ENCODE peak calls at places on chromosomes 2 and 18, in five cellular contexts. L is GM23338, V is choroid plexus epithelial cell, N is NCI-H1048, B is NCI-H524. F is an unnamed sample.

GRCh38 chr2:240324312-240325005 is 111.0 kb upstream of the GPC1 start:
- DNase-seq in L (no peak), V (no peak), N (no peak), B (no peak), F (peak)

GRCh38 chr2:10576456-10576855 is 113.3 kb downstream of the NOL10 start:
- DNase-seq in L (no peak), V (no peak), N (no peak), B (no peak), F (no peak)

GRCh38 chr2:11157296-11157695 is 2.0 kb downstream of the SLC66A3 start:
- DNase-seq in L (no peak), V (no peak), N (no peak), B (no peak), F (no peak)

GRCh38 chr2:98913916-98914712 is 21.9 kb downstream of the CRACDL start:
- DNase-seq in L (no peak), V (no peak), N (no peak), B (no peak), F (no peak)

GRCh38 chr2:229137623-229138022 is 133.5 kb downstream of the PID1 start:
- DNase-seq in L (no peak), V (no peak), N (no peak), B (no peak), F (no peak)

GRCh38 chr2:226798422-226799210 is 1.0 kb downstream of the IRS1 start:
- DNase-seq in L (peak), V (peak), N (no peak), B (peak), F (peak)

GRCh38 chr2:95049088-95049955 is 23.8 kb downstream of the MAL start:
- DNase-seq in L (no peak), V (no peak), N (no peak), B (no peak), F (no peak)

GRCh38 chr2:177721815-177722552 is 329.4 kb downstream of the AGPS start:
- DNase-seq in L (no peak), V (no peak), N (no peak), B (no peak), F (no peak)

GRCh38 chr2:99337931-99338580 is 867 bp downstream of the EIF5B start:
- DNase-seq in L (peak), V (peak), N (no peak), B (no peak), F (no peak)

GRCh38 chr2:6423131-6423530 is 442.6 kb downstream of the CMPK2 start:
- DNase-seq in L (no peak), V (peak), N (no peak), B (no peak), F (no peak)

GRCh38 chr2:237045449-237045848 is 40.2 kb upstream of the COPS8 start:
- DNase-seq in L (no peak), V (no peak), N (no peak), B (no peak), F (no peak)

GRCh38 chr2:9666306-9666705 is 35.5 kb upstream of the YWHAQ start:
- DNase-seq in L (no peak), V (peak), N (no peak), B (peak), F (no peak)

GRCh38 chr18:2680216-2680792 is 24.8 kb downstream of the SMCHD1 start:
- DNase-seq in L (no peak), V (peak), N (no peak), B (no peak), F (no peak)

GRCh38 chr18:42192251-42193248 is 237.5 kb downstream of the PIK3C3 start:
- DNase-seq in L (no peak), V (peak), N (no peak), B (no peak), F (no peak)

GRCh38 chr2:197500503-197501179 is 462 bp downstream of the HSPE1 start:
- DNase-seq in L (no peak), V (peak), N (no peak), B (no peak), F (no peak)

GRCh38 chr2:71618327-71619113 is 165.2 kb downstream of the DYSF start:
- DNase-seq in L (no peak), V (peak), N (no peak), B (no peak), F (peak)

GRCh38 chr2:28398101-28398834 is 5.6 kb downstream of the FOSL2 start:
- DNase-seq in L (no peak), V (peak), N (no peak), B (no peak), F (no peak)

GRCh38 chr2:27191107-27191829 is 20.6 kb upstream of the ATRAID start:
- DNase-seq in L (peak), V (peak), N (no peak), B (peak), F (no peak)

GRCh38 chr2:189444322-189444721 is 3.0 kb downstream of the WDR75 start:
- DNase-seq in L (no peak), V (peak), N (no peak), B (no peak), F (no peak)

GRCh38 chr18:12652861-12653401 is 5.0 kb downstream of the SPIRE1 start:
- DNase-seq in L (no peak), V (peak), N (no peak), B (peak), F (no peak)

GRCh38 chr2:109342890-109343289 is 213.9 kb downstream of the SH3RF3 start:
- DNase-seq in L (no peak), V (no peak), N (no peak), B (peak), F (no peak)

GRCh38 chr2:185208261-185208660 is 530.3 kb upstream of the FSIP2 start:
- DNase-seq in L (peak), V (peak), N (no peak), B (peak), F (no peak)